ENCODE peak calls at places on chromosomes 3 and 15, in four cellular contexts. One of them, this sample, is unnamed.
A peak's percentile ranks its signal among the peaks of the same experiment; 100 is the strongest.

GRCh38 chr3:184553385-184553784 is 8.2 kb upstream of the EPHB3 start:
- DNase-seq in Right ventricle myocardium superior: no peak
- DNase-seq in frontal cortex: no peak
- DNase-seq in NCI-H1417: no peak
- DNase-seq in this sample: no peak

GRCh38 chr15:71469393-71469792 is 341.0 kb upstream of the NR2E3 start:
- DNase-seq in NCI-H1417: no peak
- DNase-seq in Right ventricle myocardium superior: no peak
- DNase-seq in frontal cortex: no peak
- DNase-seq in this sample: no peak

GRCh38 chr15:31327674-31328424 is 1.2 kb downstream of the KLF13 start:
- DNase-seq in Right ventricle myocardium superior: peak; percentile 84
- DNase-seq in frontal cortex: peak; percentile 70
- DNase-seq in NCI-H1417: peak; percentile 92
- DNase-seq in this sample: no peak

GRCh38 chr3:149547954-149548728 is 73.6 kb downstream of the TM4SF4 start:
- DNase-seq in Right ventricle myocardium superior: no peak
- DNase-seq in NCI-H1417: no peak
- DNase-seq in frontal cortex: no peak
- DNase-seq in this sample: peak; percentile 84

GRCh38 chr15:44286814-44287555 is 1.5 kb upstream of the GOLM2 start:
- DNase-seq in NCI-H1417: no peak
- DNase-seq in frontal cortex: no peak
- DNase-seq in Right ventricle myocardium superior: no peak
- DNase-seq in this sample: no peak

GRCh38 chr15:39394534-39394933 is 186.3 kb upstream of the THBS1 start:
- DNase-seq in frontal cortex: no peak
- DNase-seq in NCI-H1417: no peak
- DNase-seq in Right ventricle myocardium superior: no peak
- DNase-seq in this sample: no peak

GRCh38 chr15:45919806-45920205 is 285.0 kb downstream of the SQOR start:
- DNase-seq in NCI-H1417: no peak
- DNase-seq in Right ventricle myocardium superior: no peak
- DNase-seq in frontal cortex: no peak
- DNase-seq in this sample: peak; percentile 2

GRCh38 chr3:129276385-129276784 is 2.3 kb upstream of the HMCES start:
- DNase-seq in Right ventricle myocardium superior: no peak
- DNase-seq in NCI-H1417: no peak
- DNase-seq in frontal cortex: no peak
- DNase-seq in this sample: no peak

GRCh38 chr15:99979371-99979770 is 246.1 kb upstream of the LYSMD4 start:
- DNase-seq in Right ventricle myocardium superior: no peak
- DNase-seq in NCI-H1417: no peak
- DNase-seq in frontal cortex: no peak
- DNase-seq in this sample: no peak

GRCh38 chr3:15610083-15610482 is 8.5 kb downstream of the BTD start:
- DNase-seq in NCI-H1417: no peak
- DNase-seq in frontal cortex: no peak
- DNase-seq in Right ventricle myocardium superior: no peak
- DNase-seq in this sample: peak; percentile 41

GRCh38 chr3:195558602-195559001 is 15.5 kb upstream of the PPP1R2 start:
- DNase-seq in NCI-H1417: peak; percentile 48
- DNase-seq in frontal cortex: no peak
- DNase-seq in Right ventricle myocardium superior: no peak
- DNase-seq in this sample: no peak

GRCh38 chr3:48877671-48878070 is 21.0 kb downstream of the SLC25A20 start:
- DNase-seq in frontal cortex: no peak
- DNase-seq in Right ventricle myocardium superior: no peak
- DNase-seq in NCI-H1417: no peak
- DNase-seq in this sample: no peak

GRCh38 chr15:69480932-69481331 is 28.3 kb downstream of the RPLP1 start:
- DNase-seq in Right ventricle myocardium superior: no peak
- DNase-seq in frontal cortex: no peak
- DNase-seq in NCI-H1417: no peak
- DNase-seq in this sample: no peak

GRCh38 chr15:70125605-70126004 is 27.9 kb upstream of the TLE3 start:
- DNase-seq in Right ventricle myocardium superior: no peak
- DNase-seq in NCI-H1417: no peak
- DNase-seq in frontal cortex: no peak
- DNase-seq in this sample: no peak

GRCh38 chr3:57130426-57131209 is 34.5 kb downstream of the IL17RD start:
- DNase-seq in frontal cortex: no peak
- DNase-seq in NCI-H1417: peak; percentile 80
- DNase-seq in Right ventricle myocardium superior: no peak
- DNase-seq in this sample: no peak

GRCh38 chr15:95495033-95495541 is 835.4 kb upstream of the NR2F2 start:
- DNase-seq in NCI-H1417: peak; percentile 66
- DNase-seq in Right ventricle myocardium superior: no peak
- DNase-seq in frontal cortex: peak; percentile 6
- DNase-seq in this sample: no peak

This sample was measured in skeletal muscle cell.